ENCODE peak calls at places on chromosomes 6 and 20, in six cellular contexts. V is brain microvascular endothelial cell; J is thoracic aorta; W is neural progenitor cell; U is cardiac muscle cell; T is CD4-positive, alpha-beta T cell. F is an unnamed sample. For H3K27me3, the result is how much of the 10 kb centered on the place peaks cover.

GRCh38 chr6:63307581-63308246 is 12.1 kb downstream of the LGSN start:
- DNase-seq in V (peak), J (no peak), W (peak), U (peak), T (no peak), F (peak)

GRCh38 chr6:125307150-125307838 is 5.5 kb upstream of the HDDC2 start:
- DNase-seq in V (peak), J (no peak), W (no peak), U (peak), T (no peak), F (no peak)

GRCh38 chr6:138109042-138109997 is 2.1 kb upstream of the PERP start:
- DNase-seq in V (peak), J (peak), W (peak), U (peak), T (peak), F (peak)

GRCh38 chr6:53938810-53939209 is 144.0 kb downstream of the LRRC1 start:
- DNase-seq in V (no peak), J (no peak), W (no peak), U (peak), T (no peak), F (peak)

GRCh38 chr6:75467906-75468460 is 25.6 kb downstream of the FILIP1 start:
- DNase-seq in V (no peak), J (no peak), W (peak), U (no peak), T (no peak), F (no peak)

GRCh38 chr20:45701873-45702272 is at the start of gene WFDC13:
- DNase-seq in V (no peak), J (no peak), W (no peak), U (no peak), T (no peak), F (no peak)

GRCh38 chr6:79152269-79152737 is 74.2 kb upstream of the PHIP start:
- DNase-seq in V (no peak), J (no peak), W (peak), U (no peak), T (no peak), F (no peak)

GRCh38 chr6:138493413-138493812 is 5.9 kb downstream of the NHSL1 start:
- DNase-seq in V (peak), J (no peak), W (peak), U (peak), T (no peak), F (peak)

GRCh38 chr6:292506-293184 is 358 bp downstream of the DUSP22 start:
- DNase-seq in V (no peak), J (no peak), W (peak), U (peak), T (peak), F (peak)

GRCh38 chr6:88044530-88044929 is 3.1 kb upstream of the SPACA1 start:
- DNase-seq in V (no peak), J (no peak), W (no peak), U (no peak), T (no peak), F (no peak)

GRCh38 chr20:64108731-64109389 is 1.5 kb upstream of the NPBWR2 start:
- DNase-seq in V (no peak), J (no peak), W (no peak), U (no peak), T (no peak), F (no peak)

GRCh38 chr20:12825180-12825579 is 183.6 kb upstream of the SPTLC3 start:
- DNase-seq in V (no peak), J (no peak), W (no peak), U (no peak), T (no peak), F (no peak)

GRCh38 chr6:30988209-30988825 is 4.8 kb downstream of the MUC21 start:
- DNase-seq in V (no peak), J (no peak), W (no peak), U (no peak), T (no peak), F (no peak)

GRCh38 chr6:31836676-31837611 is 9.4 kb downstream of the HSPA1B start:
- DNase-seq in V (no peak), J (no peak), W (no peak), U (peak), T (no peak), F (no peak)

DNA sequence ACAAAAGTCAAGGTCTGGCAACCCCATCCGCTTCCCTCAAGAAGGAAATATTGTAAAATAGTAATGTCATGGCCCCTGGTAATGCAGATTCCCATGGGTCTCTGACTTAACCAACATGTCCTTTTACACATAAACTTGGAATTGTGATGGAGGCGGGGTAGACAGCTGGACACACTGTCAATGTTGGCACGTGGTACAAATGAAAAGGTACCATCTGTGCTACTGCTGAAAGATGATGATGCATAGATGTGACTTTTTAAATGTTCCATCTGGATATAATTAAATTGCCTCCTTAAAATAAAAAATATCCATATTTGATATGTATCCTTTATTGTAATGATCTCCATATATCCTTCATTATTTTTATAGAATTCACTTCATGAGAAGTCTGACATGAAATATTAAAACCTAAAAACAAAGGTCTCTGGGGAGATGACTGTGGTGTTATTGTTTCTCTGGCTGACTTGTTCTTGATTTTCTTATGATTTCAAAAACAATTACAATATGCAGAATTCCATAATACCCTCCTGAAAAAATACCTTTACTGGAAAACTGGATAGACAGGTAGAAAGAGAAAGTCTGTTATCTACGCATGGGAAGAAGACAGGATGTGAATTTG is 104.5 kb downstream of the MKKS start:
- DNase-seq in V (no peak), J (no peak), W (no peak), U (no peak), T (no peak), F (no peak)
- TF ChIP-seq CTCF in V (no peak), J (no peak), W (no peak), U (no peak), T (no peak), F (no peak)

GRCh38 chr6:105993769-105994521 is 92.2 kb upstream of the PRDM1 start:
- DNase-seq in V (no peak), J (no peak), W (peak), U (peak), T (peak), F (no peak)

GRCh38 chr6:105991561-105992314 is 94.4 kb upstream of the PRDM1 start:
- DNase-seq in V (no peak), J (no peak), W (peak), U (no peak), T (peak), F (no peak)

GRCh38 chr6:105994522-105995402 is 91.4 kb upstream of the PRDM1 start:
- DNase-seq in V (peak), J (no peak), W (peak), U (peak), T (peak), F (peak)

GRCh38 chr6:105992315-105992961 is 93.7 kb upstream of the PRDM1 start:
- DNase-seq in V (peak), J (no peak), W (peak), U (peak), T (peak), F (peak)

DNA sequence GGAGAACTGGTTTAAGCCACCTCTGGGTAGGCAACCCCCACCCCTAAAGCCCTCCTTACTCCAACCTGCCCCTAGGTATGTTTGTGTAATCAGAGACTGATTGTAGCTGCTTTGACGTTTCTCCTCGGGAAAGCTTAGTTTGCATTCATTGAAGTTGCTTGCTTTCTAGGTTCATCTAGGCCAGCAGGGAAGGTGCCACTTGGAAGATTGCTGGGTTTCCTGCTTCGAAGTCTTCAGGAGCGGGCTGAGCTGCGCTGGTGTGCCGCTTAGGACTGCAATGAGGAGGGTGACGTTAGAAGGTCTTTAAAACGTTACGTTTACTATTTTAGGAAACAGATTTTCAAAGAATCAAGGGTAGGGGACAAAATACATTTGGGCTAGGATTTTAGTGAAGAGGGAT is 92.8 kb upstream of the PRDM1 start:
- DNase-seq in V (no peak), J (no peak), W (peak), U (no peak), T (no peak), F (no peak)
- H3K27me3 ChIP-seq in V (under half), J (under half), W (half or more), U (half or more), T (half or more), F (under half)

GRCh38 chr6:111674882-111675281 is 69.2 kb upstream of the TRAF3IP2 start:
- DNase-seq in V (no peak), J (no peak), W (no peak), U (no peak), T (no peak), F (no peak)

GRCh38 chr6:111673086-111673485 is 67.4 kb upstream of the TRAF3IP2 start:
- DNase-seq in V (no peak), J (no peak), W (peak), U (no peak), T (no peak), F (no peak)

GRCh38 chr6:111676383-111676782 is 70.7 kb upstream of the TRAF3IP2 start:
- DNase-seq in V (no peak), J (no peak), W (peak), U (no peak), T (no peak), F (no peak)

GRCh38 chr6:111673871-111674270 is 68.2 kb upstream of the TRAF3IP2 start:
- DNase-seq in V (no peak), J (no peak), W (no peak), U (no peak), T (no peak), F (no peak)

GRCh38 chr6:111674413-111674812 is 68.7 kb upstream of the TRAF3IP2 start:
- DNase-seq in V (no peak), J (no peak), W (no peak), U (no peak), T (no peak), F (no peak)
- H3K27ac ChIP-seq in V (no peak), J (no peak), W (peak), U (no peak), T (no peak), F (no peak)

DNA sequence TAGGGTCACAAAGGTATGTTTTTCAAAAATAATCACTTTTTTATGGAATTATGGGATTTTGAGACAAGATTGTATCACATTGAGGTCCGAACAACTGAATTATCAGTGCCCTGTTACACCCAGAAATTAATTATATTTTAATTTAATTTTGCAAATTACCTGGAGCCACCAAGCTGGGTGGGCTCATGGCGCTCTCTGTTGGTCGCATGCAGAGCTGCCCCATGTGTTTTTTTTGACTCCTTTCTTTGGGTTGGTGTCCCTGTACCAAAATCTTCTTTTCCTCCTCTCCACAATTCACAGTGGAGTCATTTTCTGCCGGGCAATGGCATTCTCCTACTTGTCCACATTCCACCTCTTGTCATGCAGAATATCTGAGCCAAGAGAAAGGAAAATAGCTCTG is 38.9 kb upstream of the FRMD1 start:
- DNase-seq in V (no peak), J (no peak), W (no peak), U (peak), T (no peak), F (no peak)
- TF ChIP-seq CTCF in V (peak), J (no peak), W (peak), U (peak), T (no peak), F (peak)

GRCh38 chr20:1033751-1034419 is 31.8 kb upstream of the RSPO4 start:
- DNase-seq in V (no peak), J (no peak), W (no peak), U (no peak), T (no peak), F (no peak)
- H3K27me3 ChIP-seq in V (under half), J (under half), W (under half), U (under half), T (under half), F (under half)

GRCh38 chr20:33445881-33446615 is 2.5 kb upstream of the SNTA1 start:
- DNase-seq in V (no peak), J (no peak), W (no peak), U (no peak), T (no peak), F (no peak)

GRCh38 chr20:33442136-33443005 is 1.2 kb downstream of the SNTA1 start:
- DNase-seq in V (no peak), J (no peak), W (no peak), U (no peak), T (no peak), F (no peak)

GRCh38 chr20:33443006-33443511 is 504 bp downstream of the SNTA1 start:
- DNase-seq in V (no peak), J (no peak), W (no peak), U (no peak), T (peak), F (no peak)

GRCh38 chr20:33443512-33444239 is at the start of gene SNTA1:
- DNase-seq in V (peak), J (peak), W (peak), U (peak), T (peak), F (peak)

DNA sequence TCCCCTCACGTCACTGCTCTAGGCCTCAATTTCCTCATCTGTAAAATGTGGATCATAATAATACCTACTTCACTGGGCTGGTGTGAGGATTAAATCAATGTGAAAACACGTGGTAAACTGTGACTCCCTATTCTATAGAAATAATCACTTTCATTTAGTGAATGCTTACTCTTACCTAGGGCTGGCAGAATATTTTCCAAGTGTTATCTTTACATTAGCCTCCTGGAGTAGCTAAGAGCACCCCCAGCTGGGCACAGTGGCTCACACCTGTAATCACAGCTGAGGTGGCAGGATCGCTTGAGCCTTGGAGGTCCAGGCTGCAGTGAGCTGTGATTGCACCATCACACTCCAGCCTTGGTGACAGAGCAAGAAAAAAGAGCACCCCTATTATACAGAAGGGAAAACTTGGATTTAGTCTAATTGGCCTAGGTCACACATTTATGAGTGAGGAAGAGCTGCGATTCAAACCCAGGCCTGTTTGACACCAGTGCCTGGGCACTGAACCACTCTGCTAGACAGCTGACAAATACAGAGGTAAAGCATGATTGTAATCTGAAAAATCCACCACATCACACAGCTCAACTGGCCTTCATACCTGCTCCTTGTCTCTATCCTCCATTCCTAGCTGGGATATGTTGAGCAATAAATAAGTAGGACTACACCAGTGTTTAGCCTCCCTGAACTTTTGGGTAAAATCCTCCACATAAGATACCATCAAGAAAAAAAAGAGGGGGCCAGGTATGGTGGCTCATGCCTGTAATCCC is 1.4 kb upstream of the SNTA1 start:
- DNase-seq in V (no peak), J (no peak), W (no peak), U (no peak), T (peak), F (no peak)
- H3K27ac ChIP-seq in V (no peak), J (peak), W (no peak), U (peak), T (peak), F (no peak)

DNA sequence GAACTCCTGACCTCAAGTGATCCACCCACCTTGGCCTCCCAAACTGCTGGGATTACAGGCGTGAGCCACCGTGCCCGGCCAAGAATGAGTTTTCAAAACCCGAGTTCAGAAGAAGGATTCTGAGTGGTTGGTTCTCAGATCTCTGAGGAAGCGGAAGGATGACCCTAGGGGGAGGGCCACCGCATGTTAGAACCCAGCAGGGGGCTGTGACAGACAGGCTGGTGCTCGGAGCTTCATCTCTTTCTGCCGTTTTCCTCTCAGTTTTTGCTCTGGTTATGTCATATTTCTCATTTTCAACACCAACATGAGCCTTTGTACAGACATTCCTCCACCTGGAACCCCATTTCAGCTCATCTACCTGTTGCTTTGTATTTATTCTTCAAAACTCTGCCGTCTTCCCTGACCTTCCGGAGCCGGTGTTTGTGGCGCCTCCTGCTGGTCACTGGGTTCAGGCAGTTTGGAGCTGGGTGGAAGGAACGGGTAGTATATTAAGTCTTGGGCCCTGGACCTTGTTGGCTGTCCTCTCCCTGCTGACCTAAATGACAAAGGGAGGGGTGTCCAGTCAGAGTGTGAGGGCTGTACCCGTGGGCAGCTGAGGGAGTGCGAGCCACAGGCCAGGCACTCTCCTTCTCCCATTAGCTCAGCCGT is at the start of gene DEFB123:
- DNase-seq in V (no peak), J (no peak), W (no peak), U (no peak), T (no peak), F (no peak)
- TF ChIP-seq CTCF in V (peak), J (no peak), W (peak), U (no peak), T (no peak), F (no peak)

DNA sequence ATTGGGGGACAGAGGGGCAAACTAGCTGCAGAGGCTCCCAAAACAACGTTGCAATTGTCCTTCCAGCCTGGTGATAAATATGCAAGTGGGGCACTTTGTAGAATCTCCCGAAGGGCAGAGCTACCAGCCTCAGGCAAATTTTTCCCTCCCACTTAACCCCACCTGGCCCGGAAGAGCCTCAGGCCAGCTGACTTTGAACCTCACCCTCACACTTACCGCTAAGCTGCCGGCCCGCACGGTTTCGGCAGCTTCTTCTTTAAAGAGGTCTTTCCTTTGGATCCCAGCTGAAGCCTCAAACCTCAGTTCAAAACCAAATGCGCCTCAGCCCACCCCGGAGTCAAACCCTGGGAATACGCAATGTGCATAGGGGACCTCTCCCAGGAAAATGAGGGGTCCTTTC is 2.5 kb downstream of the OVOL2 start:
- DNase-seq in V (no peak), J (no peak), W (no peak), U (no peak), T (no peak), F (no peak)
- H3K27me3 ChIP-seq in V (half or more), J (under half), W (half or more), U (half or more), T (half or more), F (half or more)

F was measured in astrocyte.